ENCODE peak calls at places on chromosome X, in four cellular contexts. Q is IMR-90, J is OCI-LY7, U is AG09319. N is an unnamed sample.

GRCh38 chrX:1307626-1308340 is 28.8 kb upstream of the IL3RA start:
- DNase-seq in Q (no peak), J (no peak), U (no peak), N (no peak)

GRCh38 chrX:12292996-12293765 is 154.9 kb downstream of the FRMPD4 start:
- DNase-seq in Q (peak; percentile 75), J (no peak), U (no peak), N (peak; percentile 52)

GRCh38 chrX:10794203-10794630 is 173.8 kb upstream of the MID1 start:
- DNase-seq in Q (no peak), J (no peak), U (no peak), N (no peak)

GRCh38 chrX:107454302-107454701 is 4.8 kb downstream of the FRMPD3 start:
- DNase-seq in Q (peak; percentile 2), J (no peak), U (no peak), N (peak; percentile 33)

GRCh38 chrX:103879339-103879738 is 47.3 kb upstream of the RAB9B start:
- DNase-seq in Q (peak; percentile 52), J (no peak), U (no peak), N (peak; percentile 6)

GRCh38 chrX:132837971-132838370 is 120.5 kb downstream of the HS6ST2 start:
- DNase-seq in Q (no peak), J (no peak), U (no peak), N (no peak)

GRCh38 chrX:7235071-7235470 is 87.1 kb upstream of the PUDP start:
- DNase-seq in Q (no peak), J (no peak), U (no peak), N (no peak)

GRCh38 chrX:1281511-1281910 is 12.9 kb downstream of the CSF2RA start:
- DNase-seq in Q (peak; percentile 14), J (no peak), U (no peak), N (peak; percentile 95)

GRCh38 chrX:10619311-10620015 is 922 bp downstream of the MID1 start:
- DNase-seq in Q (no peak), J (no peak), U (no peak), N (no peak)

GRCh38 chrX:33032700-33033099 is 178.6 kb downstream of the DMD start:
- DNase-seq in Q (no peak), J (no peak), U (no peak), N (no peak)

GRCh38 chrX:107135076-107135964 is 16.7 kb upstream of the RBM41 start:
- DNase-seq in Q (peak; percentile 54), J (no peak), U (no peak), N (no peak)

GRCh38 chrX:104795804-104796203 is 229.8 kb downstream of the IL1RAPL2 start:
- DNase-seq in Q (no peak), J (no peak), U (no peak), N (no peak)

GRCh38 chrX:132119283-132119682 is 8.5 kb downstream of the FRMD7 start:
- DNase-seq in Q (no peak), J (no peak), U (no peak), N (no peak)

GRCh38 chrX:54116391-54116790 is 66.7 kb downstream of the FAM120C start:
- DNase-seq in Q (no peak), J (no peak), U (no peak), N (no peak)

GRCh38 chrX:112147206-112147605 is 64.6 kb upstream of the TRPC5 start:
- DNase-seq in Q (peak; percentile 29), J (peak; percentile 2), U (no peak), N (no peak)

GRCh38 chrX:10109695-10110094 is 47.1 kb upstream of the CLCN4 start:
- DNase-seq in Q (no peak), J (no peak), U (no peak), N (no peak)

GRCh38 chrX:70954871-70955270 is 24.0 kb upstream of the SLC7A3 start:
- DNase-seq in Q (no peak), J (no peak), U (no peak), N (no peak)

GRCh38 chrX:75132672-75133071 is 23.4 kb downstream of the ABCB7 start:
- DNase-seq in Q (no peak), J (no peak), U (no peak), N (no peak)

GRCh38 chrX:139803224-139803623 is 95.3 kb upstream of the MCF2 start:
- DNase-seq in Q (no peak), J (no peak), U (no peak), N (no peak)

GRCh38 chrX:125205084-125205917 is 114.4 kb upstream of the TEX13C start:
- DNase-seq in Q (no peak), J (no peak), U (no peak), N (no peak)

GRCh38 chrX:80246273-80246672 is 174.0 kb upstream of the TENT5D start:
- DNase-seq in Q (no peak), J (no peak), U (no peak), N (no peak)

DNA sequence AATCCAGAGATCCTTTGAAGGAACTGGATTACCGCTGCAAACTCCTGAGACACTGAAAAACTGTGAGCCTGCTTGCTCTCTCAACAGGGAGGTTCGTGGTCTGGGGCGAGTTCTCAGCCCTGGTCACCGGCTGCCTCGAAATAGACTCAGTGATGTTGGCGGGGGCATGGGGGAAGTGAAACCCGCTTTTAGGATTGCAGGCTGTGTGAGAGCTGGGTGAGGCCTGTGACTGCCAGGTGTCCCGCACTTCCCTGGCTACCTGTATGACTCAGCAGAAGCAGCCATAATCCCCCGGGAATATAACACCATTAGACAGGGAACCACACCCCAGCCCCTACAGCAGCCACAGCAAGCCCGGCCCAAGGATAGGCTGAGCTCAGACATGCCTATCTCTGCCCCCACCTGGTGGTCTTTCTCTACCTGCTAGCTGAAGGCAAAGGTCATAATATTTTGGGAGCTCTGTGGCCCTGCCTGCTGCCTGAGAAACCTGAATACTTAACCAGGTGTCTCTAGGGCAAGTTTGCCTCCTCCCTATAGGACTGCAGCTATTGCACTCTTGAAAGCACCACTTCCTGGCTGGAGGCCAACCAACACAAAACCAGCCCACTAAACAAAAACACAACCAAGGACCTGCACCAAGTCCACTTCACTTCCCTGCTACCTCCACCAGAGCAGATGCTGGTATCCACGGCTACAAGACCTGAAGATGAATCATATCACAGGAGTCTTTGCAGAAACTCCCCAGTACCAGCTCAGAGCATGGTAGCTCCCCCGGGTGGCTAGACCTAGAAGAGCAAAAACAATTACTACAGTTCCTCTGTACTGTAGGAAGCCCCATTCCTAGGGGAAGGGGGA is 202.0 kb downstream of the RRAGB start:
- DNase-seq in Q (no peak), J (peak; percentile 68), U (no peak), N (no peak)
- TF ChIP-seq CTCF in Q (no peak), J (peak; percentile 43), U (no peak), N (no peak)

DNA sequence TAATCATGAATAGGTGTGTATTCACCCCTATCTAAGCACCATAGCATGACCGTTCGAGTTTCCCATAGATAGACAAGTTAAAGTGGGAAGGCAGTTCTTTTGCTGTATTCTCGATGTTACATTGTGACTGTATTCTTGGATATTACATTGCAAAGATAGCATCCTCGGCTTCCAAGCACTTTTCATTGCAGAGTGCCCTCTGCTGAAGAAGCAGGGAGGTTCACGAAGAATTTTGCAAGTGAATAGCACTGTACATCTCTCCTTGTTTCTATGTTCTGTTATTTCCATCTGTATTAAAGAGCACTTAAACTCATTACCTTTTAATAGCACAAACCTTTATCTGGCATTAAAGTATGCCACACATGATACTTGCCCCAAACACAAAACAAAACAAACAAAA is 426.7 kb upstream of the ARX start:
- DNase-seq in Q (no peak), J (no peak), U (no peak), N (no peak)
- TF ChIP-seq CTCF in Q (no peak), J (no peak), U (no peak), N (no peak)

DNA sequence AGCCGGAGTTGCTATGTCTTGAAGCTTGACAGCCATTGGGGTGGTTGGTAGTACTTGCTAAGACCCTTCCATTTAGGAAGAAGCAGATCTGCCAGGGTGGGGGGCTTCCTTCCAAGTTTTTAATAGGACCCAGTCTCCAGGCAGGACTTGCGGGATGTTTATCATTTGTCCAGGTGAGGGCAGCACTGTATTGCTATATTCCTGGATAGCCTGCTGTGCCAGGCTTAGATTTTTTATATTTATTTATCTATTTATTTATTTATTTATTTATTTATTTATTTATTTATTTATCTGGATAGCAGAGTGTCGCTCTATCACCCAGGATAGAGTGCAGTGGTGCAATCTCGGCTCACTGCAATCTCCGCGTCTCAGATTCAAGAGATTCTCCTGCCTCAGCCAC is 87.4 kb upstream of the CT45A1 start:
- DNase-seq in Q (no peak), J (no peak), U (no peak), N (peak; percentile 1)
- TF ChIP-seq CTCF in Q (peak; percentile 10), J (peak; percentile 46), U (no peak), N (peak; percentile 48)

DNA sequence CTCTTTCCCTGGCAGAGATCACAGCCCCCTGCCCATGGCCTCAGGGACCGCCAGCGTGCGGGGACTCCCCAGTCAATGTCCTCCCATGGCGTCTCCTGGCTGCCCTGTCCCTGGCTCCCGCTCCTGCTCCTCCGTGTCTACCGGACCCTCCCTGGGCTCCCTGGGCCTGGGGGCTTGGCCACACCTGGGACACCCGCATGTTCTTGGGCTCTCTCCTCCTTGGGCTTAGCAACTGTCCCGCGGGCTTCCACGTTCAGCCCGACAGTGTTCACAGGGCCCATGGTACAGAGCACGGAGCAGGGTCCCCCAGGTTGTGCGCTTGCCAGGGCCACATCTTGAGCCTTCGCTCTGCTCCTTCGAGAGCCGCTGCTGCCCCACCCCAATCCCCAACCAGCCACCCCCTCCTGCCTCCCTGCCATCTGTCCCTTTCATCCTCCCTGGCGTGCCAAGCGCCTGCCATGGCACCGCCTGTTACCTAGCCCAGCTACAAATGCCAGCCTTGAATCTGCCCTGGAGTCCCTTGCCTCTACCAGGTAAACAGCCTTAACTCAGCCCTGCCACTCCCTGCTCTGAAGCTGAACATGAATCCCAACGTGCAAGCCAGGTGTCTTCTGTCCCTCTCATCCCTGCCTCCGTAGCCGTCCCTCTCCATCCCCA is 3.9 kb downstream of the AVPR2 start:
- DNase-seq in Q (no peak), J (no peak), U (no peak), N (no peak)
- TF ChIP-seq CTCF in Q (no peak), J (no peak), U (no peak), N (no peak)

GRCh38 chrX:267771-268261 is 13.4 kb upstream of the PLCXD1 start:
- DNase-seq in Q (no peak), J (no peak), U (no peak), N (no peak)
- TF ChIP-seq CTCF in Q (no peak), J (no peak), U (no peak), N (no peak)